ENCODE peak calls at places on chromosomes 1 and 21, in five cellular contexts. One of them, this sample, is unnamed.
A peak's percentile ranks its signal among the peaks of the same experiment; 100 is the strongest.

GRCh38 chr1:184810735-184811316 is 56.2 kb upstream of the EDEM3 start:
- DNase-seq in IMR-90: no peak
- DNase-seq in esophagus muscularis mucosa: no peak
- DNase-seq in kidney: no peak
- DNase-seq in A549: no peak
- DNase-seq in this sample: no peak

GRCh38 chr1:237789619-237790018 is 101.1 kb downstream of the ZP4 start:
- DNase-seq in IMR-90: no peak
- DNase-seq in esophagus muscularis mucosa: no peak
- DNase-seq in kidney: no peak
- DNase-seq in A549: no peak
- DNase-seq in this sample: no peak

GRCh38 chr1:169782596-169782995 is 12.1 kb downstream of the METTL18 start:
- DNase-seq in IMR-90: no peak
- DNase-seq in esophagus muscularis mucosa: no peak
- DNase-seq in kidney: no peak
- DNase-seq in A549: no peak
- DNase-seq in this sample: no peak

GRCh38 chr1:154193821-154194220 is 1.9 kb upstream of the TPM3 start:
- DNase-seq in IMR-90: no peak
- DNase-seq in esophagus muscularis mucosa: no peak
- DNase-seq in kidney: no peak
- DNase-seq in A549: no peak
- DNase-seq in this sample: no peak

GRCh38 chr1:240611619-240612490 is at the start of gene GREM2:
- DNase-seq in IMR-90: peak; percentile 95
- DNase-seq in esophagus muscularis mucosa: peak; percentile 92
- DNase-seq in kidney: peak; percentile 84
- DNase-seq in A549: peak; percentile 31
- DNase-seq in this sample: peak; percentile 93

GRCh38 chr1:8424539-8425116 is 106.7 kb downstream of the SLC45A1 start:
- DNase-seq in IMR-90: no peak
- DNase-seq in esophagus muscularis mucosa: no peak
- DNase-seq in kidney: no peak
- DNase-seq in A549: no peak
- DNase-seq in this sample: no peak

GRCh38 chr1:155261401-155261887 is 716 bp downstream of the SCAMP3 start:
- DNase-seq in IMR-90: peak; percentile 15
- DNase-seq in esophagus muscularis mucosa: no peak
- DNase-seq in kidney: no peak
- DNase-seq in A549: peak; percentile 46
- DNase-seq in this sample: peak; percentile 13

GRCh38 chr1:218439541-218440295 is 94.6 kb downstream of the TGFB2 start:
- DNase-seq in IMR-90: peak; percentile 15
- DNase-seq in esophagus muscularis mucosa: no peak
- DNase-seq in kidney: no peak
- DNase-seq in A549: no peak
- DNase-seq in this sample: peak; percentile 85

GRCh38 chr1:21857142-21857839 is 45.2 kb downstream of the LDLRAD2 start:
- DNase-seq in IMR-90: no peak
- DNase-seq in esophagus muscularis mucosa: no peak
- DNase-seq in kidney: no peak
- DNase-seq in A549: no peak
- DNase-seq in this sample: peak; percentile 53

GRCh38 chr1:223742861-223743517 is 30.6 kb downstream of the CAPN2 start:
- DNase-seq in IMR-90: no peak
- DNase-seq in esophagus muscularis mucosa: no peak
- DNase-seq in kidney: no peak
- DNase-seq in A549: no peak
- DNase-seq in this sample: no peak

GRCh38 chr1:217910205-217910604 is 279.1 kb downstream of the SPATA17 start:
- DNase-seq in IMR-90: no peak
- DNase-seq in esophagus muscularis mucosa: no peak
- DNase-seq in kidney: no peak
- DNase-seq in A549: no peak
- DNase-seq in this sample: no peak

GRCh38 chr1:154910851-154911250 is 25.7 kb downstream of the PMVK start:
- DNase-seq in IMR-90: no peak
- DNase-seq in esophagus muscularis mucosa: no peak
- DNase-seq in kidney: no peak
- DNase-seq in A549: no peak
- DNase-seq in this sample: no peak

GRCh38 chr1:80153762-80154555 is 1147.4 kb upstream of the ADGRL4 start:
- DNase-seq in IMR-90: peak; percentile 32
- DNase-seq in esophagus muscularis mucosa: no peak
- DNase-seq in kidney: no peak
- DNase-seq in A549: no peak
- DNase-seq in this sample: peak; percentile 12

GRCh38 chr1:155466996-155467395 is 95.6 kb downstream of the ASH1L start:
- DNase-seq in IMR-90: peak; percentile 90
- DNase-seq in esophagus muscularis mucosa: no peak
- DNase-seq in kidney: no peak
- DNase-seq in A549: peak; percentile 8
- DNase-seq in this sample: peak; percentile 84

GRCh38 chr1:200075938-200076546 is 48.5 kb downstream of the NR5A2 start:
- DNase-seq in IMR-90: peak; percentile 79
- DNase-seq in esophagus muscularis mucosa: no peak
- DNase-seq in kidney: no peak
- DNase-seq in A549: peak; percentile 59
- DNase-seq in this sample: peak; percentile 72

GRCh38 chr1:109309347-109309746 is 2.5 kb upstream of the MYBPHL start:
- DNase-seq in IMR-90: peak; percentile 56
- DNase-seq in esophagus muscularis mucosa: no peak
- DNase-seq in kidney: no peak
- DNase-seq in A549: no peak
- DNase-seq in this sample: no peak

GRCh38 chr1:14334336-14335176 is 263.9 kb upstream of the KAZN start:
- DNase-seq in IMR-90: no peak
- DNase-seq in esophagus muscularis mucosa: no peak
- DNase-seq in kidney: no peak
- DNase-seq in A549: no peak
- DNase-seq in this sample: no peak

GRCh38 chr1:233244183-233244582 is 51.3 kb downstream of the PCNX2 start:
- DNase-seq in IMR-90: peak; percentile 61
- DNase-seq in esophagus muscularis mucosa: peak; percentile 29
- DNase-seq in kidney: no peak
- DNase-seq in A549: peak; percentile 35
- DNase-seq in this sample: no peak

GRCh38 chr1:110672001-110672752 is 2.6 kb downstream of the KCNA3 start:
- DNase-seq in IMR-90: peak; percentile 39
- DNase-seq in esophagus muscularis mucosa: no peak
- DNase-seq in kidney: no peak
- DNase-seq in A549: no peak
- DNase-seq in this sample: no peak

GRCh38 chr1:14994841-14995437 is 158.6 kb upstream of the TMEM51 start:
- DNase-seq in IMR-90: no peak
- DNase-seq in esophagus muscularis mucosa: no peak
- DNase-seq in kidney: no peak
- DNase-seq in A549: no peak
- DNase-seq in this sample: no peak

GRCh38 chr1:31410871-31411270 is 2.1 kb upstream of the SERINC2 start:
- DNase-seq in IMR-90: peak; percentile 70
- DNase-seq in esophagus muscularis mucosa: no peak
- DNase-seq in kidney: no peak
- DNase-seq in A549: no peak
- DNase-seq in this sample: no peak

GRCh38 chr1:161763522-161764098 is 2.5 kb upstream of the ATF6 start:
- DNase-seq in IMR-90: no peak
- DNase-seq in esophagus muscularis mucosa: no peak
- DNase-seq in kidney: no peak
- DNase-seq in A549: peak; percentile 47
- DNase-seq in this sample: peak; percentile 14

GRCh38 chr21:42593007-42593814 is 60.2 kb upstream of the PDE9A start:
- DNase-seq in IMR-90: peak; percentile 26
- DNase-seq in esophagus muscularis mucosa: no peak
- DNase-seq in kidney: peak; percentile 87
- DNase-seq in A549: peak; percentile 80
- DNase-seq in this sample: peak; percentile 38

GRCh38 chr1:53771648-53772047 is 32.7 kb upstream of the GLIS1 start:
- DNase-seq in IMR-90: peak; percentile 81
- DNase-seq in esophagus muscularis mucosa: no peak
- DNase-seq in kidney: no peak
- DNase-seq in A549: no peak
- DNase-seq in this sample: peak; percentile 63

GRCh38 chr1:209190591-209191241 is 392.8 kb upstream of the CAMK1G start:
- DNase-seq in IMR-90: no peak
- DNase-seq in esophagus muscularis mucosa: no peak
- DNase-seq in kidney: peak; percentile 68
- DNase-seq in A549: peak; percentile 16
- DNase-seq in this sample: peak; percentile 60

GRCh38 chr1:202624781-202625108 is 85.5 kb downstream of the SYT2 start:
- DNase-seq in IMR-90: peak; percentile 10
- DNase-seq in esophagus muscularis mucosa: no peak
- DNase-seq in kidney: no peak
- DNase-seq in A549: no peak
- DNase-seq in this sample: no peak

GRCh38 chr21:16535100-16535418 is 805.3 kb downstream of the USP25 start:
- DNase-seq in IMR-90: peak; percentile 55
- DNase-seq in esophagus muscularis mucosa: peak; percentile 94
- DNase-seq in kidney: peak; percentile 78
- DNase-seq in A549: no peak
- DNase-seq in this sample: peak; percentile 88

GRCh38 chr1:20476260-20477038 is 9.6 kb downstream of the CAMK2N1 start:
- DNase-seq in IMR-90: no peak
- DNase-seq in esophagus muscularis mucosa: no peak
- DNase-seq in kidney: peak; percentile 94
- DNase-seq in A549: peak; percentile 47
- DNase-seq in this sample: no peak

GRCh38 chr1:228161866-228162265 is 3.7 kb upstream of the IBA57 start:
- DNase-seq in IMR-90: no peak
- DNase-seq in esophagus muscularis mucosa: no peak
- DNase-seq in kidney: peak; percentile 70
- DNase-seq in A549: no peak
- DNase-seq in this sample: no peak

GRCh38 chr1:103616362-103616761 is 865 bp upstream of the AMY2A start:
- DNase-seq in IMR-90: no peak
- DNase-seq in esophagus muscularis mucosa: no peak
- DNase-seq in kidney: no peak
- DNase-seq in A549: no peak
- DNase-seq in this sample: no peak

GRCh38 chr1:7869136-7869905 is 16.5 kb upstream of the UTS2 start:
- DNase-seq in IMR-90: peak; percentile 35
- DNase-seq in esophagus muscularis mucosa: no peak
- DNase-seq in kidney: no peak
- DNase-seq in A549: no peak
- DNase-seq in this sample: peak; percentile 3

GRCh38 chr1:6967431-6968079 is 182.3 kb downstream of the CAMTA1 start:
- DNase-seq in IMR-90: no peak
- DNase-seq in esophagus muscularis mucosa: no peak
- DNase-seq in kidney: no peak
- DNase-seq in A549: no peak
- DNase-seq in this sample: no peak

DNA sequence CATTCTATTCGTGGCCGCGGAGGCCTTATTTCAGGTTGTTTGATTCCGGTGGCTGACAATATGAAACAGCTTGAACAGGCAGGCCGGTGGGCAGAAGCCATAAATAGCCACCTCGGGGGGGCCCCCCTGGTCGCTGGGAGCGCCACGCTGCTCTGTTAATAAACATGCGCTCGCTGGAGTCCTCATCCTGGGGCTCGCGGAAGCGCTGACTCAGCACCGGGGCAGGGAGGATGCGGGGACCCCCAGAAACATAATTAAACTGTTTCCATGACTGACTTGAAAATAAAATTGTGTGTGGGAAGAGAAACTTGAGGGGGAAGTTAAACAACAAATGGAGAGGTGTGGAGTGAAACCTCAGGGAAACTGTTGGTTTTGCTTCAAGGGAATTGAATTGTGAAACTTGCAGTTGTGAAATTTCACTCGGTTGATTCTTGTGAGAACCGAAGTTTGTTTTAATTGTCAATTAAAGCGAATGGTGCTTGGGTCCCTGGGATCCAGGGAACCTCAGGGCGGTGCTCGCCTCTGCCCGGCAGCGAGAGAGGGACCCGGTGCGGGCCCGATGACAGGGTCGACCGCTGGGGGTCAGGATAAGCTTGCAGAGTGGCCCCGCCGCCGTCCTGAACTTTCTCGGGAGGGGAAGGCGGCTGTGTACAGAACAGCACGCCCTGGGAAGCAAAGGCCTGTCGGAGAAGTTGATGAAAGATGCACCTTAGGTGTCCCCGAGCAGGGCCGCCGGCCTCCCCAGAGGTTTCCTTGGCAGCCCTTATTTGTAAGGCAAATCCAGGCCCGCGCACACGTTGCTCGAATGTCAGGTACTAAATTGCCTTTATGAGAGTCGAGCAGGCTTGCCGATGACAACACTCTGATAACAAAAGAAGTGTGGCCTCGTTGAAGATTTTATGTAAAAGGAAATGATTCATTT is 176.9 kb upstream of the LMO4 start:
- DNase-seq in IMR-90: peak; percentile 58
- DNase-seq in esophagus muscularis mucosa: no peak
- DNase-seq in kidney: peak; percentile 92
- DNase-seq in A549: no peak
- DNase-seq in this sample: peak; percentile 77
- TF ChIP-seq CTCF in IMR-90: peak; percentile 69
- TF ChIP-seq CTCF in esophagus muscularis mucosa: peak; percentile 59
- TF ChIP-seq CTCF in kidney: peak; percentile 49
- TF ChIP-seq CTCF in A549: no peak
- TF ChIP-seq CTCF in this sample: peak; percentile 67

GRCh38 chr1:1918901-1919303 is at the start of gene TMEM52:
- DNase-seq in IMR-90: no peak
- DNase-seq in esophagus muscularis mucosa: no peak
- DNase-seq in kidney: no peak
- DNase-seq in A549: no peak
- DNase-seq in this sample: no peak
- H3K4me3 ChIP-seq in IMR-90: peak within 1 kb of the TSS; percentile 40
- H3K4me3 ChIP-seq in esophagus muscularis mucosa: peak within 1 kb of the TSS; percentile 62
- H3K4me3 ChIP-seq in kidney: peak within 1 kb of the TSS; percentile 24
- H3K4me3 ChIP-seq in A549: peak within 1 kb of the TSS; percentile 60
- H3K4me3 ChIP-seq in this sample: peak within 1 kb of the TSS; percentile 33

GRCh38 chr1:39971138-39971537 is 16.2 kb downstream of the MFSD2A start:
- DNase-seq in IMR-90: no peak
- DNase-seq in esophagus muscularis mucosa: no peak
- DNase-seq in kidney: no peak
- DNase-seq in A549: no peak
- DNase-seq in this sample: no peak

GRCh38 chr1:39970274-39970673 is 15.3 kb downstream of the MFSD2A start:
- DNase-seq in IMR-90: no peak
- DNase-seq in esophagus muscularis mucosa: no peak
- DNase-seq in kidney: no peak
- DNase-seq in A549: no peak
- DNase-seq in this sample: no peak

GRCh38 chr1:39977202-39977601 is 22.3 kb downstream of the MFSD2A start:
- DNase-seq in IMR-90: peak; percentile 4
- DNase-seq in esophagus muscularis mucosa: no peak
- DNase-seq in kidney: no peak
- DNase-seq in A549: no peak
- DNase-seq in this sample: no peak

GRCh38 chr1:39976732-39977131 is 21.8 kb downstream of the MFSD2A start:
- DNase-seq in IMR-90: no peak
- DNase-seq in esophagus muscularis mucosa: no peak
- DNase-seq in kidney: no peak
- DNase-seq in A549: no peak
- DNase-seq in this sample: no peak

GRCh38 chr1:39973503-39974135 is 18.7 kb downstream of the MFSD2A start:
- DNase-seq in IMR-90: peak; percentile 56
- DNase-seq in esophagus muscularis mucosa: no peak
- DNase-seq in kidney: peak; percentile 85
- DNase-seq in A549: peak; percentile 54
- DNase-seq in this sample: peak; percentile 53
- TF ChIP-seq CTCF in IMR-90: peak; percentile 95
- TF ChIP-seq CTCF in esophagus muscularis mucosa: peak; percentile 96
- TF ChIP-seq CTCF in kidney: peak; percentile 98
- TF ChIP-seq CTCF in A549: peak; percentile 82
- TF ChIP-seq CTCF in this sample: peak; percentile 97

GRCh38 chr21:41510500-41510899 is 2.5 kb upstream of the TMPRSS2 start:
- DNase-seq in IMR-90: no peak
- DNase-seq in esophagus muscularis mucosa: no peak
- DNase-seq in kidney: no peak
- DNase-seq in A549: no peak
- DNase-seq in this sample: no peak
- H3K4me3 ChIP-seq in IMR-90: no peak overlapping the region
- H3K4me3 ChIP-seq in esophagus muscularis mucosa: no peak overlapping the region
- H3K4me3 ChIP-seq in kidney: no peak overlapping the region
- H3K4me3 ChIP-seq in A549: no peak overlapping the region
- H3K4me3 ChIP-seq in this sample: no peak overlapping the region